ENCODE peak calls at places on chromosomes 12 and 14, in eight cellular contexts. W, E, P, V, N, R, H and J are unnamed samples.
A peak's percentile ranks its signal among the peaks of the same experiment; 100 is the strongest.

GRCh38 chr12:62625238-62625637 is 158.6 kb downstream of the MON2 start:
- DNase-seq in V (no peak), P (no peak), E (no peak), W (peak; percentile 59), R (no peak), H (no peak), N (no peak), J (no peak)

GRCh38 chr14:34449819-34450541 is 12.1 kb downstream of the SPTSSA start:
- DNase-seq in R (no peak), V (no peak), P (no peak), H (no peak), W (no peak), N (no peak), E (no peak), J (no peak)

GRCh38 chr12:131223791-131224567 is 270.3 kb downstream of the ADGRD1 start:
- DNase-seq in N (no peak), R (no peak), W (no peak), E (peak; percentile 55), V (peak; percentile 58), P (no peak), H (no peak), J (no peak)

GRCh38 chr14:81247271-81247766 is 26.6 kb upstream of the GTF2A1 start:
- DNase-seq in W (peak; percentile 77), V (no peak), H (peak; percentile 29), E (no peak), N (no peak), R (no peak), P (no peak), J (no peak)

GRCh38 chr14:53148612-53149202 is 4.4 kb downstream of the DDHD1 start:
- DNase-seq in H (no peak), W (peak; percentile 29), E (no peak), R (no peak), V (no peak), P (no peak), N (no peak), J (no peak)

GRCh38 chr12:51777457-51777856 is 71.1 kb downstream of the FIGNL2 start:
- DNase-seq in W (no peak), V (no peak), H (no peak), N (no peak), R (no peak), E (no peak), P (no peak), J (peak; percentile 36)

GRCh38 chr14:23056257-23056955 is 914 bp downstream of the CDH24 start:
- DNase-seq in N (no peak), W (peak; percentile 81), V (peak; percentile 80), H (peak; percentile 71), P (peak; percentile 64), E (peak; percentile 89), R (no peak), J (peak; percentile 87)

GRCh38 chr12:50006266-50006665 is 19.0 kb downstream of the RACGAP1 start:
- DNase-seq in P (no peak), R (no peak), V (no peak), N (no peak), W (no peak), E (no peak), H (no peak), J (no peak)

GRCh38 chr14:20469890-20470858 is 968 bp downstream of the PNP start:
- DNase-seq in N (no peak), H (peak; percentile 16), E (peak; percentile 71), W (peak; percentile 91), P (peak; percentile 61), V (peak; percentile 73), R (no peak), J (peak; percentile 43)

GRCh38 chr14:40909906-40910305 is 696.8 kb upstream of the LRFN5 start:
- DNase-seq in R (no peak), P (no peak), W (no peak), H (no peak), V (no peak), N (no peak), E (no peak), J (peak; percentile 56)

GRCh38 chr12:119936705-119937323 is 52.2 kb upstream of the BICDL1 start:
- DNase-seq in R (no peak), V (no peak), W (no peak), E (no peak), P (no peak), H (no peak), N (no peak), J (no peak)

GRCh38 chr14:39036760-39037159 is 66.3 kb downstream of the SEC23A start:
- DNase-seq in H (no peak), V (no peak), N (no peak), P (no peak), R (no peak), W (no peak), E (no peak), J (no peak)

GRCh38 chr12:67772276-67773169 is 124.0 kb downstream of the DYRK2 start:
- DNase-seq in V (peak; percentile 66), W (peak; percentile 15), H (no peak), P (no peak), E (no peak), N (no peak), R (no peak), J (peak; percentile 42)

GRCh38 chr12:14611640-14612203 is 44.0 kb upstream of the PLBD1 start:
- DNase-seq in V (no peak), P (no peak), H (no peak), E (no peak), N (no peak), R (no peak), W (no peak), J (no peak)

GRCh38 chr12:12717586-12718381 is 616 bp downstream of the CDKN1B start:
- DNase-seq in V (peak; percentile 76), N (no peak), E (peak; percentile 72), P (peak; percentile 43), R (no peak), W (peak; percentile 60), H (peak; percentile 20), J (peak; percentile 66)

GRCh38 chr14:23512156-23512555 is 39.4 kb downstream of the ZFHX2 start:
- DNase-seq in P (no peak), H (no peak), V (no peak), W (peak; percentile 18), R (no peak), E (no peak), N (no peak), J (no peak)

GRCh38 chr12:50314629-50315312 is 31.5 kb upstream of the LIMA1 start:
- DNase-seq in E (no peak), V (no peak), R (peak; percentile 16), H (peak; percentile 17), P (no peak), W (peak; percentile 62), N (no peak), J (peak; percentile 56)

GRCh38 chr12:113712481-113712880 is 240.8 kb upstream of the LHX5 start:
- DNase-seq in V (no peak), R (no peak), W (no peak), H (no peak), P (no peak), E (no peak), N (no peak), J (no peak)
- H3K27me3 ChIP-seq in V (peaks cover 5% of the 10 kb centered on the region), R (no peaks in the 10 kb centered on the region), W (peaks cover 5% of the 10 kb centered on the region), H (peaks cover 25% of the 10 kb centered on the region), P (no peaks in the 10 kb centered on the region), E (no peaks in the 10 kb centered on the region), N (no peaks in the 10 kb centered on the region), J (no peaks in the 10 kb centered on the region)

DNA sequence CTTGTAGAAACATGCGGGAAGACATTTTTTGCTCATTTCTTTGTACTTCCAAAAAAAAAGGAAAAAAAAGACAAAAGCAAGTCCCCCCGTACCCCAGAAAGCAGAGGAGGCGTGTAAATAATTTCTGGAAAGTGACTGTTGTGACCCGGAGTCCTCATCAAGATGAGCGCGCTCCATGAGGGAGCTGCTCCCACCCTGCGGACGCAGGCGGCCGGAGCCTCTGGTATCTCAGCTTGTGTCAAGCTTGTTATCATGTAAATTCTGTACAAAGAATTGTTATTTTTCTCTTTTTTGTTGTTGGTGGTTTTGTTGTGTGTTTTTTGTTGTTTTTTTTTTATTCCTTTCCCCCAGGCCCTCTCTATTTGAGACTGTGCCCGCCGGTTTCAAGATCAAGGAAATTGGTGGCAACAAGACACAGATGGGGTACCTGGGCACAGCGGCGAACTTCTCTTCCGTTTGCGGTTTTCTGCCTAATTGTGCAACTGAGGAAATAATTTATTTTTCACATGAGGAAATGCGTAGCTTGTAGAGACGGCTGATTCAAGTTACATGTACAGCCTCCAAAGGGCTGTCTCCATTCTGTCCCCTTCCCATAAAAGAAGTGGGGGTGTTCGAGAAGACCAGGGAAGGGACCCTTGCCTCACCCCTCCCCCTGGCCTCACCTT is 27.0 kb downstream of the HPD start:
- DNase-seq in P (no peak), V (no peak), N (no peak), H (no peak), W (no peak), R (no peak), E (no peak), J (no peak)
- H3K36me3 ChIP-seq in P (peaks cover 58% of the 10 kb centered on the region), V (peaks cover 42% of the 10 kb centered on the region), N (peaks cover 22% of the 10 kb centered on the region), H (no peaks in the 10 kb centered on the region), W (peaks cover 14% of the 10 kb centered on the region), R (peaks cover 34% of the 10 kb centered on the region), E (peaks cover 58% of the 10 kb centered on the region), J (no peaks in the 10 kb centered on the region)

GRCh38 chr12:114025935-114026334 is 59.8 kb upstream of the RBM19 start:
- DNase-seq in E (no peak), R (no peak), V (no peak), W (no peak), H (no peak), P (no peak), N (no peak), J (no peak)
- H3K27me3 ChIP-seq in E (no peaks in the 10 kb centered on the region), R (no peaks in the 10 kb centered on the region), V (peaks cover 5% of the 10 kb centered on the region), W (peaks cover 16% of the 10 kb centered on the region), H (peaks cover 28% of the 10 kb centered on the region), P (no peaks in the 10 kb centered on the region), N (no peaks in the 10 kb centered on the region), J (no peaks in the 10 kb centered on the region)

GRCh38 chr14:90287791-90288190 is 31.4 kb downstream of the PSMC1 start:
- DNase-seq in R (no peak), E (no peak), N (no peak), V (no peak), P (no peak), H (no peak), W (no peak), J (no peak)
- H3K36me3 ChIP-seq in R (peaks cover 18% of the 10 kb centered on the region), E (peaks cover 87% of the 10 kb centered on the region), N (peaks cover 14% of the 10 kb centered on the region), V (peaks cover 40% of the 10 kb centered on the region), P (peaks cover 53% of the 10 kb centered on the region), H (no peaks in the 10 kb centered on the region), W (peaks cover 10% of the 10 kb centered on the region), J (peaks cover 2% of the 10 kb centered on the region)

GRCh38 chr14:50828738-50829471 is 2.1 kb downstream of the NIN start:
- DNase-seq in N (no peak), E (no peak), W (no peak), P (no peak), R (no peak), V (no peak), H (no peak), J (no peak)
- H3K27me3 ChIP-seq in N (no peaks in the 10 kb centered on the region), E (no peaks in the 10 kb centered on the region), W (no peaks in the 10 kb centered on the region), P (no peaks in the 10 kb centered on the region), R (no peaks in the 10 kb centered on the region), V (no peaks in the 10 kb centered on the region), H (no peaks in the 10 kb centered on the region), J (peaks cover 5% of the 10 kb centered on the region)

GRCh38 chr12:109905301-109905700 is 5.2 kb downstream of the TCHP start:
- DNase-seq in R (no peak), W (no peak), V (no peak), P (no peak), E (no peak), H (no peak), N (no peak), J (no peak)
- H3K36me3 ChIP-seq in R (peaks cover 25% of the 10 kb centered on the region), W (peaks cover 17% of the 10 kb centered on the region), V (peaks cover 61% of the 10 kb centered on the region), P (peaks cover 68% of the 10 kb centered on the region), E (peaks cover 76% of the 10 kb centered on the region), H (no peaks in the 10 kb centered on the region), N (peaks cover 17% of the 10 kb centered on the region), J (no peaks in the 10 kb centered on the region)